ENCODE peak calls at places on chromosomes 5 and 9, in seven cellular contexts. One of them, this sample, is unnamed.

GRCh38 chr9:76162751-76163500 is 231.3 kb downstream of the RFK start:
- DNase-seq in activated CD4-positive, alpha-beta T cell treated with anti-CD3 and anti-CD28 coated beads, Interleukin-2, amount 10 ng/mL, durations not matched to agents 7 days and 5 days: no peak
- DNase-seq in GDM1: no peak
- DNase-seq in stimulated activated CD8-positive, alpha-beta memory T cell treated with anti-CD3 and anti-CD28 coated beads, Interleukin-15, amount 100 ng/mL, for 48 hours: no peak
- DNase-seq in aorta: peak; percentile 45
- DNase-seq in nephron progenitor cell: no peak
- DNase-seq in adipocyte: peak; percentile 33
- DNase-seq in this sample: peak; percentile 43

GRCh38 chr9:113807173-113808061 is 68.7 kb upstream of the ZNF618 start:
- DNase-seq in aorta: peak; percentile 62
- DNase-seq in GDM1: peak; percentile 50
- DNase-seq in activated CD4-positive, alpha-beta T cell treated with anti-CD3 and anti-CD28 coated beads, Interleukin-2, amount 10 ng/mL, durations not matched to agents 7 days and 5 days: peak; percentile 32
- DNase-seq in stimulated activated CD8-positive, alpha-beta memory T cell treated with anti-CD3 and anti-CD28 coated beads, Interleukin-15, amount 100 ng/mL, for 48 hours: no peak
- DNase-seq in adipocyte: peak; percentile 80
- DNase-seq in nephron progenitor cell: peak; percentile 54
- DNase-seq in this sample: peak; percentile 66

GRCh38 chr5:157271740-157272271 is 5.9 kb downstream of the CYFIP2 start:
- DNase-seq in GDM1: peak; percentile 76
- DNase-seq in activated CD4-positive, alpha-beta T cell treated with anti-CD3 and anti-CD28 coated beads, Interleukin-2, amount 10 ng/mL, durations not matched to agents 7 days and 5 days: peak; percentile 96
- DNase-seq in nephron progenitor cell: no peak
- DNase-seq in aorta: peak; percentile 61
- DNase-seq in adipocyte: no peak
- DNase-seq in stimulated activated CD8-positive, alpha-beta memory T cell treated with anti-CD3 and anti-CD28 coated beads, Interleukin-15, amount 100 ng/mL, for 48 hours: peak; percentile 83
- DNase-seq in this sample: no peak

GRCh38 chr5:59069438-59070079 is 486.7 kb downstream of the RAB3C start:
- DNase-seq in GDM1: no peak
- DNase-seq in activated CD4-positive, alpha-beta T cell treated with anti-CD3 and anti-CD28 coated beads, Interleukin-2, amount 10 ng/mL, durations not matched to agents 7 days and 5 days: no peak
- DNase-seq in stimulated activated CD8-positive, alpha-beta memory T cell treated with anti-CD3 and anti-CD28 coated beads, Interleukin-15, amount 100 ng/mL, for 48 hours: no peak
- DNase-seq in nephron progenitor cell: no peak
- DNase-seq in aorta: no peak
- DNase-seq in adipocyte: peak; percentile 59
- DNase-seq in this sample: peak; percentile 97

GRCh38 chr9:112145886-112146285 is 29.2 kb downstream of the SUSD1 start:
- DNase-seq in activated CD4-positive, alpha-beta T cell treated with anti-CD3 and anti-CD28 coated beads, Interleukin-2, amount 10 ng/mL, durations not matched to agents 7 days and 5 days: no peak
- DNase-seq in GDM1: no peak
- DNase-seq in adipocyte: no peak
- DNase-seq in stimulated activated CD8-positive, alpha-beta memory T cell treated with anti-CD3 and anti-CD28 coated beads, Interleukin-15, amount 100 ng/mL, for 48 hours: no peak
- DNase-seq in aorta: no peak
- DNase-seq in nephron progenitor cell: no peak
- DNase-seq in this sample: no peak

GRCh38 chr5:180644825-180645608 is 4.4 kb downstream of the FLT4 start:
- DNase-seq in adipocyte: no peak
- DNase-seq in activated CD4-positive, alpha-beta T cell treated with anti-CD3 and anti-CD28 coated beads, Interleukin-2, amount 10 ng/mL, durations not matched to agents 7 days and 5 days: no peak
- DNase-seq in aorta: no peak
- DNase-seq in stimulated activated CD8-positive, alpha-beta memory T cell treated with anti-CD3 and anti-CD28 coated beads, Interleukin-15, amount 100 ng/mL, for 48 hours: no peak
- DNase-seq in GDM1: no peak
- DNase-seq in nephron progenitor cell: no peak
- DNase-seq in this sample: no peak

GRCh38 chr5:35171108-35171507 is 59.2 kb downstream of the PRLR start:
- DNase-seq in GDM1: no peak
- DNase-seq in stimulated activated CD8-positive, alpha-beta memory T cell treated with anti-CD3 and anti-CD28 coated beads, Interleukin-15, amount 100 ng/mL, for 48 hours: no peak
- DNase-seq in aorta: no peak
- DNase-seq in nephron progenitor cell: no peak
- DNase-seq in adipocyte: no peak
- DNase-seq in activated CD4-positive, alpha-beta T cell treated with anti-CD3 and anti-CD28 coated beads, Interleukin-2, amount 10 ng/mL, durations not matched to agents 7 days and 5 days: no peak
- DNase-seq in this sample: peak; percentile 12

GRCh38 chr5:10735569-10736255 is 25.3 kb downstream of the DAP start:
- DNase-seq in GDM1: no peak
- DNase-seq in aorta: no peak
- DNase-seq in adipocyte: no peak
- DNase-seq in stimulated activated CD8-positive, alpha-beta memory T cell treated with anti-CD3 and anti-CD28 coated beads, Interleukin-15, amount 100 ng/mL, for 48 hours: no peak
- DNase-seq in activated CD4-positive, alpha-beta T cell treated with anti-CD3 and anti-CD28 coated beads, Interleukin-2, amount 10 ng/mL, durations not matched to agents 7 days and 5 days: no peak
- DNase-seq in nephron progenitor cell: no peak
- DNase-seq in this sample: no peak

GRCh38 chr9:15353892-15354291 is 46.9 kb upstream of the TTC39B start:
- DNase-seq in activated CD4-positive, alpha-beta T cell treated with anti-CD3 and anti-CD28 coated beads, Interleukin-2, amount 10 ng/mL, durations not matched to agents 7 days and 5 days: no peak
- DNase-seq in stimulated activated CD8-positive, alpha-beta memory T cell treated with anti-CD3 and anti-CD28 coated beads, Interleukin-15, amount 100 ng/mL, for 48 hours: no peak
- DNase-seq in GDM1: no peak
- DNase-seq in nephron progenitor cell: no peak
- DNase-seq in adipocyte: no peak
- DNase-seq in aorta: no peak
- DNase-seq in this sample: no peak

GRCh38 chr5:131109540-131110255 is 55.4 kb downstream of the HINT1 start:
- DNase-seq in GDM1: peak; percentile 18
- DNase-seq in stimulated activated CD8-positive, alpha-beta memory T cell treated with anti-CD3 and anti-CD28 coated beads, Interleukin-15, amount 100 ng/mL, for 48 hours: no peak
- DNase-seq in nephron progenitor cell: peak; percentile 17
- DNase-seq in activated CD4-positive, alpha-beta T cell treated with anti-CD3 and anti-CD28 coated beads, Interleukin-2, amount 10 ng/mL, durations not matched to agents 7 days and 5 days: peak; percentile 57
- DNase-seq in aorta: no peak
- DNase-seq in adipocyte: peak; percentile 81
- DNase-seq in this sample: peak; percentile 53

GRCh38 chr5:166486348-166486747 is 1805.1 kb upstream of the WWC1 start:
- DNase-seq in nephron progenitor cell: no peak
- DNase-seq in adipocyte: no peak
- DNase-seq in activated CD4-positive, alpha-beta T cell treated with anti-CD3 and anti-CD28 coated beads, Interleukin-2, amount 10 ng/mL, durations not matched to agents 7 days and 5 days: no peak
- DNase-seq in stimulated activated CD8-positive, alpha-beta memory T cell treated with anti-CD3 and anti-CD28 coated beads, Interleukin-15, amount 100 ng/mL, for 48 hours: no peak
- DNase-seq in aorta: no peak
- DNase-seq in GDM1: no peak
- DNase-seq in this sample: no peak

GRCh38 chr5:57370376-57370775 is 112.2 kb downstream of the ACTBL2 start:
- DNase-seq in nephron progenitor cell: no peak
- DNase-seq in stimulated activated CD8-positive, alpha-beta memory T cell treated with anti-CD3 and anti-CD28 coated beads, Interleukin-15, amount 100 ng/mL, for 48 hours: no peak
- DNase-seq in GDM1: no peak
- DNase-seq in adipocyte: no peak
- DNase-seq in aorta: no peak
- DNase-seq in activated CD4-positive, alpha-beta T cell treated with anti-CD3 and anti-CD28 coated beads, Interleukin-2, amount 10 ng/mL, durations not matched to agents 7 days and 5 days: no peak
- DNase-seq in this sample: no peak

GRCh38 chr5:138712791-138713190 is 40.4 kb upstream of the CTNNA1 start:
- DNase-seq in nephron progenitor cell: no peak
- DNase-seq in adipocyte: no peak
- DNase-seq in GDM1: no peak
- DNase-seq in activated CD4-positive, alpha-beta T cell treated with anti-CD3 and anti-CD28 coated beads, Interleukin-2, amount 10 ng/mL, durations not matched to agents 7 days and 5 days: no peak
- DNase-seq in aorta: no peak
- DNase-seq in stimulated activated CD8-positive, alpha-beta memory T cell treated with anti-CD3 and anti-CD28 coated beads, Interleukin-15, amount 100 ng/mL, for 48 hours: no peak
- DNase-seq in this sample: no peak

GRCh38 chr5:129973716-129974426 is 69.6 kb downstream of the CHSY3 start:
- DNase-seq in activated CD4-positive, alpha-beta T cell treated with anti-CD3 and anti-CD28 coated beads, Interleukin-2, amount 10 ng/mL, durations not matched to agents 7 days and 5 days: no peak
- DNase-seq in aorta: no peak
- DNase-seq in nephron progenitor cell: no peak
- DNase-seq in adipocyte: peak; percentile 73
- DNase-seq in stimulated activated CD8-positive, alpha-beta memory T cell treated with anti-CD3 and anti-CD28 coated beads, Interleukin-15, amount 100 ng/mL, for 48 hours: no peak
- DNase-seq in GDM1: no peak
- DNase-seq in this sample: peak; percentile 81